ENCODE peak calls at places on chromosome 4, in six cellular contexts. K, E, L, U, Y and W are unnamed samples.

GRCh38 chr4:27194599-27194998 is 334.0 kb downstream of the STIM2 start:
- DNase-seq in K (no peak), E (no peak), L (no peak), U (no peak), Y (no peak), W (no peak)

GRCh38 chr4:41806807-41807206 is 58.3 kb upstream of the PHOX2B start:
- DNase-seq in K (no peak), E (no peak), L (no peak), U (no peak), Y (no peak), W (no peak)

GRCh38 chr4:159443975-159444374 is 341.1 kb downstream of the RAPGEF2 start:
- DNase-seq in K (no peak), E (no peak), L (no peak), U (no peak), Y (no peak), W (peak)

GRCh38 chr4:48187813-48188212 is 53.8 kb upstream of the TXK start:
- DNase-seq in K (no peak), E (no peak), L (no peak), U (no peak), Y (no peak), W (no peak)

GRCh38 chr4:153750197-153750817 is 9.5 kb downstream of the RNF175 start:
- DNase-seq in K (peak), E (peak), L (peak), U (peak), Y (no peak), W (peak)

GRCh38 chr4:76214269-76214628 is 625 bp upstream of the SCARB2 start:
- DNase-seq in K (peak), E (no peak), L (no peak), U (peak), Y (no peak), W (peak)

GRCh38 chr4:41257901-41258300 is 1.2 kb downstream of the UCHL1 start:
- DNase-seq in K (no peak), E (no peak), L (no peak), U (no peak), Y (no peak), W (peak)

GRCh38 chr4:1028574-1029220 is 17.3 kb downstream of the FGFRL1 start:
- DNase-seq in K (no peak), E (no peak), L (no peak), U (no peak), Y (no peak), W (no peak)

GRCh38 chr4:182207806-182208483 is 35.3 kb upstream of the TENM3 start:
- DNase-seq in K (peak), E (no peak), L (no peak), U (no peak), Y (no peak), W (no peak)

GRCh38 chr4:140777894-140778293 is 21.7 kb upstream of the TBC1D9 start:
- DNase-seq in K (no peak), E (no peak), L (no peak), U (no peak), Y (no peak), W (no peak)

GRCh38 chr4:57059890-57060716 is 50.1 kb downstream of the IGFBP7 start:
- DNase-seq in K (no peak), E (no peak), L (no peak), U (peak), Y (no peak), W (no peak)

GRCh38 chr4:882646-883045 is 49.5 kb downstream of the GAK start:
- DNase-seq in K (no peak), E (no peak), L (no peak), U (no peak), Y (no peak), W (no peak)

GRCh38 chr4:20408596-20408995 is 156.9 kb downstream of the SLIT2 start:
- DNase-seq in K (no peak), E (no peak), L (no peak), U (no peak), Y (no peak), W (no peak)

GRCh38 chr4:112128452-112128851 is 16.8 kb upstream of the FAM241A start:
- DNase-seq in K (no peak), E (no peak), L (no peak), U (no peak), Y (no peak), W (no peak)

GRCh38 chr4:10157478-10158354 is 41.1 kb upstream of the WDR1 start:
- DNase-seq in K (peak), E (peak), L (peak), U (peak), Y (no peak), W (peak)

GRCh38 chr4:84582988-84583870 is at the start of gene CDS1:
- DNase-seq in K (peak), E (peak), L (peak), U (peak), Y (peak), W (peak)

GRCh38 chr4:4519296-4519898 is 22.5 kb downstream of the STX18 start:
- DNase-seq in K (peak), E (no peak), L (no peak), U (no peak), Y (no peak), W (peak)

GRCh38 chr4:150087007-150087406 is 8.8 kb downstream of the DCLK2 start:
- DNase-seq in K (no peak), E (no peak), L (no peak), U (no peak), Y (no peak), W (no peak)

GRCh38 chr4:180086480-180087170 is 2156.6 kb upstream of the TENM3 start:
- DNase-seq in K (no peak), E (no peak), L (no peak), U (no peak), Y (no peak), W (no peak)

GRCh38 chr4:7802093-7802726 is 137.5 kb downstream of the AFAP1 start:
- DNase-seq in K (peak), E (peak), L (peak), U (peak), Y (peak), W (peak)

GRCh38 chr4:44447563-44448504 is 775 bp downstream of the KCTD8 start:
- DNase-seq in K (no peak), E (no peak), L (peak), U (peak), Y (peak), W (peak)

GRCh38 chr4:123599920-123600394 is 203.4 kb downstream of the SPRY1 start:
- DNase-seq in K (no peak), E (peak), L (peak), U (peak), Y (peak), W (no peak)

GRCh38 chr4:36189511-36190226 is 54.6 kb downstream of the ARAP2 start:
- DNase-seq in K (no peak), E (no peak), L (no peak), U (peak), Y (no peak), W (no peak)

GRCh38 chr4:40579983-40580382 is 49.7 kb downstream of the RBM47 start:
- DNase-seq in K (no peak), E (no peak), L (no peak), U (no peak), Y (no peak), W (no peak)

GRCh38 chr4:87916636-87917035 is 58.9 kb upstream of the SPP1 start:
- DNase-seq in K (no peak), E (no peak), L (no peak), U (no peak), Y (no peak), W (no peak)